ENCODE peak calls at places on chromosomes 2 and 18, in eight cellular contexts. A is fibroblast of pulmonary artery, D is endothelial cell, T is LNCaP clone FGC, C is GM13977, K is upper lobe of right lung, V is kidney, E is neural crest cell. H is an unnamed sample.

GRCh38 chr2:239409976-239410375 is 9.2 kb upstream of the HDAC4 start:
- DNase-seq in E (no peak), D (no peak), V (no peak), K (no peak), A (no peak), C (no peak), T (no peak), H (no peak)

GRCh38 chr18:35117951-35118411 is 76.8 kb downstream of the MAPRE2 start:
- DNase-seq in C (no peak), E (no peak), T (no peak), V (no peak), A (peak; percentile 53), K (no peak), D (no peak), H (no peak)

GRCh38 chr2:99485411-99485810 is 4.4 kb downstream of the REV1 start:
- DNase-seq in A (no peak), E (no peak), V (no peak), T (no peak), K (no peak), D (no peak), C (no peak), H (no peak)

GRCh38 chr2:21422050-21422449 is 298.3 kb downstream of the TDRD15 start:
- DNase-seq in E (peak; percentile 51), C (peak; percentile 23), K (peak; percentile 83), A (no peak), D (peak; percentile 85), T (no peak), V (no peak), H (peak; percentile 29)

GRCh38 chr18:58978916-58979315 is 114.2 kb downstream of the ZNF532 start:
- DNase-seq in V (no peak), C (no peak), E (no peak), T (no peak), D (no peak), K (no peak), A (no peak), H (no peak)

GRCh38 chr2:169637620-169638019 is 53.5 kb downstream of the PPIG start:
- DNase-seq in V (no peak), E (no peak), C (no peak), K (no peak), A (peak; percentile 75), T (no peak), D (no peak), H (no peak)

GRCh38 chr2:219159771-219160185 is 837 bp downstream of the NHEJ1 start:
- DNase-seq in T (no peak), D (no peak), V (no peak), A (peak; percentile 8), E (no peak), C (no peak), K (no peak), H (no peak)

GRCh38 chr2:167401309-167401708 is 513.0 kb downstream of the XIRP2 start:
- DNase-seq in K (no peak), E (no peak), V (no peak), D (no peak), T (no peak), A (no peak), C (no peak), H (no peak)

GRCh38 chr2:81304154-81304830 is 999.7 kb upstream of the LRRTM1 start:
- DNase-seq in D (no peak), C (no peak), T (no peak), E (no peak), V (no peak), K (no peak), A (no peak), H (peak; percentile 2)

DNA sequence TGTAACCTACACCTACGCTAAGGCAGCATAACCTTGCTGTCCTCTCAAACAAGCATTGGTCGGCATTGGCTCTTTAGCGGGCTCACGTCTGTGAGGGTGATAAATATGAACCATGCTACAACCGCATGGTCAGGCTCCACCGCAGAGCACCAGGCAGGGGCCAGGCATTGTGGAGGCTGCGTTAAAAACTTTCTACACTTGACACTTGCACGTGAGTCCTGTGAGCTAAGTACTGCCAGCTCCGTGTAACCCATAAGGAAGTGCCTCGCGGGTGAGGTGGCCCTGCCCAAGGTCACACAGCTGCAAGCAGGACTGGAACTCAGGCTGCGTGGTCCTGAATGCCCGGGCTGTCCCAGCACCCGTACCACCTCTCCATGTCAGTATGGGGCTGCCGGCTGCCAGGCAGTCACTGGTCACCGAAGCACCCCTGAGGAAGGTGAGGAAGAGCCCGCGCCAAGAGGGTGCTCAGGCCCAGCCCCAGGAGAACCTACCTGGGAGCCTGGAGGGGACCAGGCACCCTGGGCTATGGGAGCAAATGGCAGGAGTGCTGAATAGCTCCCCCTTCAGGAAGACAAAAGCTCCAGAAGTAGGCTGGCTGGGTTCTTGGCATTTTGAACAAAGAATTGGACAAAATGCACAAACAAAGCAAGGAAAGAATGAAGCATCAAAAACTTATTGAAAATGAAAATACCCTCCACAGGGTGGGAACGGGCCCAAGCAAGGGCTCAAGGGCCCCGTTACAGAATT is 271.1 kb upstream of the RAB6C start:
- DNase-seq in K (no peak), V (no peak), C (no peak), D (no peak), T (no peak), E (no peak), A (no peak), H (no peak)
- TF ChIP-seq CTCF in K (no peak), V (no peak), C (peak; percentile 21), D (no peak), T (no peak), E (no peak), A (no peak), H (no peak)

DNA sequence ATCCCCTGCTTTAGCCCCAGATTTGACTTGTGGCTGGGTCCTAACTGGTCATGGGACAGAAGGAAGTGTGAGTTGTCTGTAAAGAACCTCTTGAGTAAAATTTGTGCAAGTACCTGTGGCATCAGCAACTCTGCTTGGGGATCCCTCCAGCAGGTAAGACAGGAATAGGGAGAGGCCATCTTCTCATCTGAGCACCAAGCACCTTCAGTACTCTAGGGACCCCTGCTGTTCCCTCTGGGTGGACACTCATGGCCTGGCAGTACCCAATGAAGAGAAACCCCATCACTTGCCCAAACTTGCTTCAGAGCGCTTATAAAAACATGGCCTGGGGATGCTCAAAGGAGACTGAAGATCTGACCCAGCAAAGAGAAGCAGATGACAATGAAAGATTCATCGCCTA is 297.8 kb downstream of the SP3 start:
- DNase-seq in C (no peak), T (no peak), K (no peak), A (peak; percentile 23), D (no peak), V (no peak), E (no peak), H (peak; percentile 38)
- TF ChIP-seq CTCF in C (no peak), T (peak; percentile 8), K (no peak), A (peak; percentile 24), D (no peak), V (no peak), E (peak; percentile 17), H (peak; percentile 39)

GRCh38 chr2:529425-529824 is 147.8 kb downstream of the TMEM18 start:
- DNase-seq in A (peak; percentile 20), K (no peak), V (no peak), E (no peak), T (peak; percentile 31), D (no peak), C (no peak), H (peak; percentile 34)
- TF ChIP-seq CTCF in A (no peak), K (peak; percentile 20), V (peak; percentile 30), E (peak; percentile 66), T (peak; percentile 65), D (peak; percentile 48), C (no peak), H (peak; percentile 54)

GRCh38 chr2:119753041-119753929 is 6.4 kb upstream of the PTPN4 start:
- DNase-seq in A (peak; percentile 73), D (peak; percentile 31), E (no peak), K (no peak), T (no peak), V (no peak), C (peak; percentile 46), H (peak; percentile 54)
- TF ChIP-seq CTCF in A (peak; percentile 74), D (no peak), E (peak; percentile 67), K (peak; percentile 75), T (peak; percentile 79), V (peak; percentile 50), C (peak; percentile 76), H (peak; percentile 54)